ENCODE peak calls at places on chromosome 18, in five cellular contexts. S is upper lobe of right lung, N is hepatocyte, J is IMR-90, X is adrenal gland. M is an unnamed sample.

GRCh38 chr18:44342946-44343345 is 337.7 kb upstream of the SETBP1 start:
- DNase-seq in S (no peak), N (no peak), J (no peak), X (no peak), M (no peak)

GRCh38 chr18:34921271-34921670 is 119.9 kb upstream of the MAPRE2 start:
- DNase-seq in S (no peak), N (no peak), J (no peak), X (no peak), M (no peak)

GRCh38 chr18:44896817-44897216 is 216.1 kb downstream of the SETBP1 start:
- DNase-seq in S (no peak), N (no peak), J (no peak), X (no peak), M (no peak)

GRCh38 chr18:21997207-21998143 is 171.9 kb upstream of the GATA6 start:
- DNase-seq in S (no peak), N (peak), J (peak), X (no peak), M (peak)

GRCh38 chr18:12593861-12594260 is 64.0 kb downstream of the SPIRE1 start:
- DNase-seq in S (no peak), N (no peak), J (peak), X (no peak), M (no peak)

GRCh38 chr18:41829648-41830516 is 125.2 kb upstream of the PIK3C3 start:
- DNase-seq in S (no peak), N (peak), J (no peak), X (no peak), M (no peak)

GRCh38 chr18:404061-404460 is 96.4 kb downstream of the COLEC12 start:
- DNase-seq in S (no peak), N (no peak), J (no peak), X (no peak), M (no peak)

GRCh38 chr18:52070295-52070756 is 269.7 kb upstream of the DCC start:
- DNase-seq in S (no peak), N (peak), J (no peak), X (no peak), M (no peak)

GRCh38 chr18:23822590-23823385 is 133.5 kb downstream of the LAMA3 start:
- DNase-seq in S (no peak), N (no peak), J (peak), X (no peak), M (no peak)

GRCh38 chr18:78974115-78974740 is 5.4 kb upstream of the SALL3 start:
- DNase-seq in S (no peak), N (no peak), J (no peak), X (no peak), M (no peak)

DNA sequence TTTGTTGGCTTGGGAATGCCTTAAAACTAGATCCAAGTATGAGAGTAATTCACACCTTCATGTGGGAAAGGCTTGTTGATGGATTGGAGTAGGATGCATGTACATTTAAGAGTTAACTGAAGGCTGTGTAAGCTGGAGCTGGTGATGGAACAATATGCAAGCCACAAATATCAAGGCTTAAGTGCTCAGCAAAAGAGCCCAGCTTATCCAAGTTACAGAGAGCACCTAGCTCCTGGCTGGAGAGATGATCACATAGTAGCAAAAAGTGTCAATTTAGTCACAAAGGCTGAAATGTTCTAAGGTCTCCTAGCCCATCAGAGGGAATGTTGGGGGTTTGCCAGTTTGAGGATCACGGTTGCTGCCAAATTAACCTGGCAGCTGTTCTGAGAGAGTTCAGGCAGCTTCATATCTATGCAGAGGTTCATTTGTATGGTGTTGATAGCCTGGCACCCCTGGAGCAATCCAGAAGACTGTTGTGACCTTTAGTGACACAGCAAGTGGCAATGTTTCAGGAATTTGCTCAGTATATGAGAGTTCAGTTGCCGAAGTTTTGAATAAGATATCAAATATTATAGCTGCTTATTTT is 228.2 kb downstream of the DOK6 start:
- DNase-seq in S (no peak), N (no peak), J (no peak), X (no peak), M (no peak)
- TF ChIP-seq CTCF in S (no peak), N (no peak), J (no peak), X (no peak), M (no peak)

DNA sequence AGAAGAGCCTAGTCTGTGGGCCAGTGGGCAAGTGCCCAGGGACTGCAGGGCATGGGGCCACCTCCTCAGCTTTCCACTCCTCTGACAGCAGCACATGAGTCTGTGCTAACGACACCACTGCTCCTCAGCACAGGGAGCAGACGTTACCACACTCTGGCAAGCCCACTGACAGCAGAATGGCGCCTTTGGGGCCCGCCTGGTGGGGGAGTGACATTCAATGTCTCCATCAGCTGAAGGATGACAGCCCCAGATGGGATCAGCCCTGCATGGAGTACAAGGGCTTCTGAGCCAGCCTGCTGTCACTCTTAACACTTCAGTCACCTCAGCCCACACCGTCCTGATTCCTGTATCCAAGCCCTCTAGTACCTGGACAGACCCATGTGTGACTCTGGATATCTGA is 149.4 kb upstream of the SMAD2 start:
- DNase-seq in S (no peak), N (no peak), J (no peak), X (no peak), M (no peak)
- TF ChIP-seq CTCF in S (no peak), N (no peak), J (no peak), X (no peak), M (no peak)

GRCh38 chr18:8063733-8064132 is 496.6 kb downstream of the PTPRM start:
- DNase-seq in S (no peak), N (no peak), J (no peak), X (no peak), M (no peak)
- TF ChIP-seq CTCF in S (no peak), N (peak), J (no peak), X (no peak), M (no peak)

DNA sequence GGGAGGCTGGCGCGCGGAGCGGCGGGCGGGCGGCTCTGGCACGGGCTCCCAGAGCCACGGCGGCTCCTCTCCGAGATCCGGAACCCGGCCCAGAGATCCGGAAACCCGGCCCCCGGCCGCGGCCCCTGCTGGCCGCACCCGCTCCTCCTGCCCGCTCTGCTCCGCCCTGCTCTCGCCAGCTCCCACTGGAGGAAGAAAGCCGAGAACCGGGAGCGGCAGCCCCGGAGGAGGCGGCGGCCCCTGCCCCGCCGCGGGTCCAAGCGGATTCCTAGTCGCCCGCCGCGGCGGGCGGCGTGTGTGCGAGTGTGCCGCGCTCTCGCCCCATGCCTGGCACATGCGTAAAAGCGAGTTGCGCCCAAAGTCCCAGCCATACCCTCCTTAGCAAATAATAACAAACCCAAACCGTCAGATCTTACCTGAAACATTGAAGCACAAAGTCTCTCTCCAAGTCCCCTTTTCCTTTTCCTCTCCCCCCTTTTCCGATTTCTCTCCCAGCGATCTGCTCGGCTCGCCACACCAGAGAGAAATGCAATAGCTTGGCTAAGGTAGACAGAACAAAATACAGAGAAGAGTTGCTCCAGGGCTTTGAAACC is 108.7 kb upstream of the KCTD1 start:
- DNase-seq in S (peak), N (peak), J (peak), X (peak), M (no peak)
- TF ChIP-seq CTCF in S (peak), N (peak), J (peak), X (peak), M (no peak)

GRCh38 chr18:53909668-53910067 is 314.8 kb downstream of the MBD2 start:
- DNase-seq in S (no peak), N (no peak), J (peak), X (no peak), M (peak)
- TF ChIP-seq CTCF in S (peak), N (no peak), J (peak), X (peak), M (peak)

GRCh38 chr18:33761363-33761762 is 183.3 kb downstream of the ASXL3 start:
- DNase-seq in S (no peak), N (peak), J (peak), X (no peak), M (peak)
- TF ChIP-seq CTCF in S (peak), N (peak), J (peak), X (peak), M (no peak)

GRCh38 chr18:48874233-48874632 is 76.5 kb downstream of the SMAD7 start:
- DNase-seq in S (no peak), N (no peak), J (no peak), X (no peak), M (no peak)

GRCh38 chr18:48876590-48876989 is 74.2 kb downstream of the SMAD7 start:
- DNase-seq in S (peak), N (no peak), J (no peak), X (no peak), M (no peak)

GRCh38 chr18:48875314-48875941 is 75.3 kb downstream of the SMAD7 start:
- DNase-seq in S (no peak), N (no peak), J (no peak), X (no peak), M (no peak)

GRCh38 chr18:48874701-48875162 is 76.0 kb downstream of the SMAD7 start:
- DNase-seq in S (no peak), N (no peak), J (no peak), X (no peak), M (no peak)

DNA sequence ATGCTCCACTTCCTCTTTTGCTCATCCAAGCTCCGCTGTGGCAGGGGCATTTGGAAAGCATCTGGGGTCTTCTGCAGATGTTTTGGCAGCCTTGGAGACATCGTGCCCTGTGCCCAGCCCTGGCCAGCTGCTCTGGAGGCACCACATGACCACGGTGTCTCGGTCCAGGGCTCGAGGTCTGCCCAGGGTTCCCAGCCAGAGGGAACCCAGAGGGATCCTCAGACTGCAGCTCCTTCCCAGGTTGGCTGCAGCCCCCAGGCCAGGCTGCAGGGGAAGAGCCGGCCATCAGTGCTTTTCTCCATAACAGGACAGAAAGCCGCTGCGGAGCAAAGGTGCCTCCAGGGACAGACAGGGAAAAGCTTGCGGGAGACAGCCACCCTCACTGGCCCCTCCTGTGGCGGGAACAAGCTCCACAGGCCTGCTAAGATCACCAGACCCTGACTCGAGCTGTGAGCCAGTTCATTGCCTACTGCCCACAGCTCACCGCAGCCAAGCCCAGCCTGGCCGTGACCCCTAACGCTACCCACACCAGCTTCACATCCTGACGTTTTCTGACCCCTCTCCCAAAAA is 74.7 kb downstream of the SMAD7 start:
- DNase-seq in S (peak), N (peak), J (no peak), X (no peak), M (no peak)
- TF ChIP-seq CTCF in S (no peak), N (peak), J (no peak), X (no peak), M (no peak)

M was measured in activated CD8-positive, alpha-beta T cell treated with anti-CD3 and anti-CD28 coated beads for 36 hours.